ENCODE peak calls at places on chromosome 18, in ten cellular contexts. T is DMS153; H is activated T-cell treated with anti-CD3 and anti-CD28 coated beads for 1 hour; W is sciatic nerve; E is bronchial epithelial cell; B is naive thymus-derived CD8-positive, alpha-beta T cell; G is upper lobe of left lung; C is GM12865; V is AG08395; Y is lower leg skin. L is an unnamed sample.

GRCh38 chr18:22643731-22644130 is 226.0 kb upstream of the CTAGE1 start:
- DNase-seq in T (no peak), H (no peak), W (no peak), E (no peak), B (no peak), G (no peak), C (no peak), V (no peak), Y (no peak), L (no peak)

GRCh38 chr18:2984703-2985261 is 28.2 kb downstream of the LPIN2 start:
- DNase-seq in T (no peak), H (no peak), W (no peak), E (peak), B (no peak), G (no peak), C (no peak), V (no peak), Y (no peak), L (no peak)

GRCh38 chr18:35050004-35050623 is 8.9 kb downstream of the MAPRE2 start:
- DNase-seq in T (no peak), H (no peak), W (no peak), E (peak), B (no peak), G (no peak), C (peak), V (no peak), Y (no peak), L (no peak)

GRCh38 chr18:45068563-45069191 is 388.0 kb downstream of the SETBP1 start:
- DNase-seq in T (no peak), H (no peak), W (no peak), E (no peak), B (no peak), G (no peak), C (no peak), V (no peak), Y (no peak), L (no peak)

GRCh38 chr18:48455555-48456478 is 46.6 kb upstream of the ZBTB7C start:
- DNase-seq in T (no peak), H (peak), W (no peak), E (peak), B (peak), G (no peak), C (no peak), V (peak), Y (no peak), L (peak)

GRCh38 chr18:22434973-22435608 is 17.4 kb upstream of the CTAGE1 start:
- DNase-seq in T (no peak), H (no peak), W (no peak), E (peak), B (no peak), G (no peak), C (no peak), V (peak), Y (no peak), L (no peak)

GRCh38 chr18:12287684-12288405 is 20.2 kb upstream of the TUBB6 start:
- DNase-seq in T (no peak), H (no peak), W (peak), E (peak), B (no peak), G (peak), C (no peak), V (peak), Y (peak), L (no peak)

GRCh38 chr18:12079504-12080237 is 14.0 kb upstream of the ANKRD62 start:
- DNase-seq in T (no peak), H (no peak), W (peak), E (no peak), B (no peak), G (no peak), C (no peak), V (no peak), Y (no peak), L (no peak)

GRCh38 chr18:54807303-54807702 is 21.0 kb upstream of the RAB27B start:
- DNase-seq in T (no peak), H (no peak), W (no peak), E (peak), B (no peak), G (no peak), C (no peak), V (no peak), Y (no peak), L (no peak)

GRCh38 chr18:32530947-32531651 is 60.4 kb upstream of the GAREM1 start:
- DNase-seq in T (peak), H (no peak), W (no peak), E (peak), B (no peak), G (no peak), C (peak), V (no peak), Y (no peak), L (no peak)

GRCh38 chr18:11259421-11259820 is 110.1 kb upstream of the PIEZO2 start:
- DNase-seq in T (no peak), H (no peak), W (no peak), E (no peak), B (no peak), G (peak), C (no peak), V (peak), Y (peak), L (no peak)

GRCh38 chr18:48825101-48825745 is 125.5 kb downstream of the SMAD7 start:
- DNase-seq in T (no peak), H (no peak), W (peak), E (no peak), B (peak), G (peak), C (no peak), V (no peak), Y (no peak), L (no peak)

GRCh38 chr18:31237142-31237541 is 74.5 kb upstream of the DSC1 start:
- DNase-seq in T (no peak), H (no peak), W (no peak), E (no peak), B (no peak), G (no peak), C (no peak), V (no peak), Y (no peak), L (no peak)

GRCh38 chr18:7945882-7946281 is 378.8 kb downstream of the PTPRM start:
- DNase-seq in T (no peak), H (no peak), W (no peak), E (peak), B (no peak), G (no peak), C (no peak), V (peak), Y (no peak), L (no peak)

GRCh38 chr18:78913395-78913794 is 66.2 kb upstream of the SALL3 start:
- DNase-seq in T (no peak), H (no peak), W (no peak), E (no peak), B (no peak), G (no peak), C (no peak), V (no peak), Y (no peak), L (no peak)

GRCh38 chr18:10822457-10822856 is 296.6 kb downstream of the NAPG start:
- DNase-seq in T (no peak), H (no peak), W (no peak), E (no peak), B (no peak), G (no peak), C (no peak), V (no peak), Y (no peak), L (no peak)

GRCh38 chr18:54734059-54734458 is 94.2 kb upstream of the RAB27B start:
- DNase-seq in T (no peak), H (no peak), W (no peak), E (peak), B (no peak), G (no peak), C (no peak), V (peak), Y (no peak), L (no peak)

GRCh38 chr18:60987963-60988362 is 345.3 kb upstream of the CDH20 start:
- DNase-seq in T (no peak), H (no peak), W (no peak), E (no peak), B (no peak), G (no peak), C (no peak), V (no peak), Y (no peak), L (no peak)

GRCh38 chr18:58162127-58162526 is 118.1 kb downstream of the NEDD4L start:
- DNase-seq in T (no peak), H (no peak), W (no peak), E (no peak), B (no peak), G (no peak), C (no peak), V (no peak), Y (no peak), L (no peak)

GRCh38 chr18:35407871-35408481 is 30.8 kb upstream of the ZNF396 start:
- DNase-seq in T (peak), H (peak), W (no peak), E (peak), B (no peak), G (peak), C (peak), V (peak), Y (peak), L (no peak)

GRCh38 chr18:64618390-64618789 is 469.5 kb upstream of the LINC00305 start:
- DNase-seq in T (no peak), H (no peak), W (no peak), E (no peak), B (no peak), G (no peak), C (no peak), V (no peak), Y (no peak), L (no peak)

GRCh38 chr18:37561986-37562385 is 3.6 kb downstream of the CELF4 start:
- DNase-seq in T (no peak), H (no peak), W (no peak), E (no peak), B (no peak), G (no peak), C (no peak), V (no peak), Y (no peak), L (no peak)

GRCh38 chr18:55444496-55444895 is 143.5 kb downstream of the TCF4 start:
- DNase-seq in T (no peak), H (no peak), W (no peak), E (no peak), B (no peak), G (no peak), C (no peak), V (no peak), Y (no peak), L (no peak)

GRCh38 chr18:44830551-44830950 is 149.9 kb downstream of the SETBP1 start:
- DNase-seq in T (no peak), H (no peak), W (no peak), E (no peak), B (no peak), G (no peak), C (no peak), V (no peak), Y (no peak), L (no peak)

GRCh38 chr18:59273936-59274928 is 978 bp upstream of the RAX start:
- DNase-seq in T (no peak), H (no peak), W (no peak), E (no peak), B (no peak), G (no peak), C (no peak), V (no peak), Y (no peak), L (no peak)

GRCh38 chr18:74430811-74431571 is 26.1 kb downstream of the DIPK1C start:
- DNase-seq in T (no peak), H (no peak), W (no peak), E (no peak), B (no peak), G (no peak), C (no peak), V (no peak), Y (no peak), L (no peak)

GRCh38 chr18:3596324-3597158 is 146.6 kb downstream of the TGIF1 start:
- DNase-seq in T (peak), H (no peak), W (peak), E (peak), B (no peak), G (peak), C (peak), V (no peak), Y (peak), L (no peak)

GRCh38 chr18:22128954-22129353 is 40.4 kb upstream of the GATA6 start:
- DNase-seq in T (no peak), H (no peak), W (no peak), E (no peak), B (no peak), G (no peak), C (no peak), V (no peak), Y (no peak), L (no peak)

GRCh38 chr18:56982756-56983155 is 164.1 kb upstream of the BOD1L2 start:
- DNase-seq in T (no peak), H (no peak), W (no peak), E (no peak), B (no peak), G (no peak), C (no peak), V (no peak), Y (no peak), L (no peak)

GRCh38 chr18:39752351-39752750 is 2186.8 kb upstream of the CELF4 start:
- DNase-seq in T (no peak), H (no peak), W (no peak), E (no peak), B (no peak), G (no peak), C (no peak), V (no peak), Y (no peak), L (no peak)

GRCh38 chr18:51275712-51276473 is 78.4 kb upstream of the MEX3C start:
- DNase-seq in T (no peak), H (no peak), W (peak), E (no peak), B (no peak), G (no peak), C (peak), V (no peak), Y (no peak), L (no peak)

GRCh38 chr18:22817844-22818243 is 115.3 kb upstream of the RBBP8 start:
- DNase-seq in T (no peak), H (no peak), W (no peak), E (peak), B (no peak), G (peak), C (no peak), V (no peak), Y (no peak), L (no peak)

GRCh38 chr18:79919089-79919488 is 32.4 kb downstream of the SLC66A2 start:
- DNase-seq in T (no peak), H (no peak), W (peak), E (no peak), B (no peak), G (no peak), C (no peak), V (no peak), Y (no peak), L (no peak)

L was measured in effector CD8-positive, alpha-beta T cell.